ENCODE peak calls at places on chromosomes 3 and 15, in four cellular contexts. One of them, this sample, is unnamed.
A peak's percentile ranks its signal among the peaks of the same experiment; 100 is the strongest.

GRCh38 chr3:36380171-36381031 is at the start of gene STAC:
- DNase-seq in hepatocyte: peak; percentile 42
- DNase-seq in esophagus squamous epithelium: no peak
- DNase-seq in AG09319: no peak
- DNase-seq in this sample: no peak

GRCh38 chr15:38864827-38865604 is 300.4 kb upstream of the RASGRP1 start:
- DNase-seq in hepatocyte: peak; percentile 19
- DNase-seq in esophagus squamous epithelium: no peak
- DNase-seq in AG09319: peak; percentile 96
- DNase-seq in this sample: peak; percentile 99

GRCh38 chr3:23859012-23859743 is 53.4 kb downstream of the UBE2E1 start:
- DNase-seq in hepatocyte: no peak
- DNase-seq in esophagus squamous epithelium: no peak
- DNase-seq in AG09319: no peak
- DNase-seq in this sample: no peak

GRCh38 chr15:91759560-91759959 is 93.9 kb upstream of the SLCO3A1 start:
- DNase-seq in hepatocyte: no peak
- DNase-seq in esophagus squamous epithelium: no peak
- DNase-seq in AG09319: no peak
- DNase-seq in this sample: no peak

GRCh38 chr15:66452971-66453580 is 44.5 kb downstream of the SNAPC5 start:
- DNase-seq in hepatocyte: no peak
- DNase-seq in esophagus squamous epithelium: no peak
- DNase-seq in AG09319: no peak
- DNase-seq in this sample: no peak

GRCh38 chr3:169082076-169082475 is 581.4 kb downstream of the MECOM start:
- DNase-seq in hepatocyte: no peak
- DNase-seq in esophagus squamous epithelium: no peak
- DNase-seq in AG09319: no peak
- DNase-seq in this sample: no peak

GRCh38 chr3:150603888-150604319 is 783 bp downstream of the SELENOT start:
- DNase-seq in hepatocyte: no peak
- DNase-seq in esophagus squamous epithelium: no peak
- DNase-seq in AG09319: no peak
- DNase-seq in this sample: no peak

GRCh38 chr3:169746924-169747323 is 17.9 kb downstream of the TERC start:
- DNase-seq in hepatocyte: no peak
- DNase-seq in esophagus squamous epithelium: no peak
- DNase-seq in AG09319: no peak
- DNase-seq in this sample: no peak

GRCh38 chr3:178536271-178537079 is at the start of gene KCNMB2:
- DNase-seq in hepatocyte: peak; percentile 15
- DNase-seq in esophagus squamous epithelium: no peak
- DNase-seq in AG09319: no peak
- DNase-seq in this sample: no peak

GRCh38 chr3:184228376-184229137 is 828 bp upstream of the VWA5B2 start:
- DNase-seq in hepatocyte: no peak
- DNase-seq in esophagus squamous epithelium: no peak
- DNase-seq in AG09319: no peak
- DNase-seq in this sample: no peak

GRCh38 chr3:139281512-139282196 is 62.2 kb upstream of the MRPS22 start:
- DNase-seq in hepatocyte: no peak
- DNase-seq in esophagus squamous epithelium: no peak
- DNase-seq in AG09319: peak; percentile 53
- DNase-seq in this sample: no peak

GRCh38 chr3:101464235-101464634 is 48.8 kb downstream of the SENP7 start:
- DNase-seq in hepatocyte: no peak
- DNase-seq in esophagus squamous epithelium: no peak
- DNase-seq in AG09319: no peak
- DNase-seq in this sample: no peak

GRCh38 chr3:60920519-60920918 is 330.7 kb downstream of the FHIT start:
- DNase-seq in hepatocyte: no peak
- DNase-seq in esophagus squamous epithelium: no peak
- DNase-seq in AG09319: no peak
- DNase-seq in this sample: no peak

GRCh38 chr3:142983318-142983717 is 18.1 kb upstream of the U2SURP start:
- DNase-seq in hepatocyte: no peak
- DNase-seq in esophagus squamous epithelium: no peak
- DNase-seq in AG09319: no peak
- DNase-seq in this sample: no peak

GRCh38 chr15:69568621-69569020 is 116.0 kb downstream of the RPLP1 start:
- DNase-seq in hepatocyte: no peak
- DNase-seq in esophagus squamous epithelium: no peak
- DNase-seq in AG09319: no peak
- DNase-seq in this sample: no peak

GRCh38 chr3:12060139-12060831 is 56.1 kb downstream of the SYN2 start:
- DNase-seq in hepatocyte: no peak
- DNase-seq in esophagus squamous epithelium: no peak
- DNase-seq in AG09319: no peak
- DNase-seq in this sample: no peak

GRCh38 chr3:193788189-193788946 is 195.4 kb downstream of the OPA1 start:
- DNase-seq in hepatocyte: peak; percentile 87
- DNase-seq in esophagus squamous epithelium: no peak
- DNase-seq in AG09319: no peak
- DNase-seq in this sample: no peak

GRCh38 chr15:58381696-58382095 is 50.1 kb upstream of the LIPC start:
- DNase-seq in hepatocyte: no peak
- DNase-seq in esophagus squamous epithelium: no peak
- DNase-seq in AG09319: no peak
- DNase-seq in this sample: no peak

GRCh38 chr3:138051946-138052802 is 42.2 kb downstream of the CLDN18 start:
- DNase-seq in hepatocyte: peak; percentile 70
- DNase-seq in esophagus squamous epithelium: no peak
- DNase-seq in AG09319: peak; percentile 11
- DNase-seq in this sample: no peak

GRCh38 chr3:24351779-24352469 is 142.7 kb downstream of the THRB start:
- DNase-seq in hepatocyte: no peak
- DNase-seq in esophagus squamous epithelium: no peak
- DNase-seq in AG09319: no peak
- DNase-seq in this sample: no peak

GRCh38 chr15:63173116-63173470 is 15.8 kb upstream of the RPS27L start:
- DNase-seq in hepatocyte: no peak
- DNase-seq in esophagus squamous epithelium: no peak
- DNase-seq in AG09319: no peak
- DNase-seq in this sample: no peak